ENCODE peak calls at places on chromosomes 3 and 15, in four cellular contexts. U is SK-N-SH, Q is GM12878, Z is HepG2. F is an unnamed sample.

GRCh38 chr3:89472101-89472500 is 364.7 kb downstream of the EPHA3 start:
- DNase-seq in U (no peak), Q (no peak), Z (no peak), F (no peak)

GRCh38 chr3:37811625-37812356 is 49.9 kb upstream of the CTDSPL start:
- DNase-seq in U (no peak), Q (no peak), Z (no peak), F (no peak)

GRCh38 chr15:94924971-94925593 is 693.7 kb downstream of the MCTP2 start:
- DNase-seq in U (no peak), Q (no peak), Z (no peak), F (no peak)

GRCh38 chr3:28502555-28502954 is 153.9 kb upstream of the AZI2 start:
- DNase-seq in U (no peak), Q (no peak), Z (no peak), F (no peak)

GRCh38 chr3:36075491-36075890 is 304.8 kb upstream of the STAC start:
- DNase-seq in U (no peak), Q (no peak), Z (no peak), F (no peak)

GRCh38 chr3:142645236-142645793 is 49.1 kb downstream of the PLS1 start:
- DNase-seq in U (no peak), Q (no peak), Z (peak; percentile 51), F (no peak)

GRCh38 chr3:66609660-66610547 is 109.1 kb upstream of the LRIG1 start:
- DNase-seq in U (peak; percentile 10), Q (no peak), Z (no peak), F (no peak)

GRCh38 chr15:51363391-51363790 is 21.9 kb downstream of the GLDN start:
- DNase-seq in U (no peak), Q (no peak), Z (no peak), F (no peak)

GRCh38 chr3:86147119-86147518 is 843.8 kb downstream of the VGLL3 start:
- DNase-seq in U (no peak), Q (no peak), Z (peak; percentile 0), F (no peak)

GRCh38 chr3:99697250-99697649 is 58.9 kb downstream of the COL8A1 start:
- DNase-seq in U (no peak), Q (no peak), Z (no peak), F (no peak)

GRCh38 chr3:43580181-43580580 is 41.6 kb downstream of the ANO10 start:
- DNase-seq in U (no peak), Q (no peak), Z (no peak), F (no peak)

GRCh38 chr3:100522125-100522524 is 29.7 kb downstream of the TMEM45A start:
- DNase-seq in U (no peak), Q (no peak), Z (no peak), F (no peak)

GRCh38 chr3:117443014-117443413 is 733.4 kb downstream of the TUSC7 start:
- DNase-seq in U (no peak), Q (no peak), Z (no peak), F (no peak)

GRCh38 chr15:83287541-83288027 is 3.1 kb upstream of the BNC1 start:
- DNase-seq in U (no peak), Q (no peak), Z (no peak), F (no peak)

GRCh38 chr3:8266679-8267267 is 234.8 kb upstream of the LMCD1 start:
- DNase-seq in U (no peak), Q (no peak), Z (no peak), F (no peak)

GRCh38 chr15:31338879-31339557 is 12.4 kb downstream of the KLF13 start:
- DNase-seq in U (peak; percentile 64), Q (peak; percentile 75), Z (peak; percentile 38), F (peak; percentile 21)

GRCh38 chr15:69663982-69664381 is 211.4 kb downstream of the RPLP1 start:
- DNase-seq in U (no peak), Q (no peak), Z (no peak), F (no peak)
- TF ChIP-seq TAF1 in U (no peak), Q (no peak), Z (no peak), F (no peak)

DNA sequence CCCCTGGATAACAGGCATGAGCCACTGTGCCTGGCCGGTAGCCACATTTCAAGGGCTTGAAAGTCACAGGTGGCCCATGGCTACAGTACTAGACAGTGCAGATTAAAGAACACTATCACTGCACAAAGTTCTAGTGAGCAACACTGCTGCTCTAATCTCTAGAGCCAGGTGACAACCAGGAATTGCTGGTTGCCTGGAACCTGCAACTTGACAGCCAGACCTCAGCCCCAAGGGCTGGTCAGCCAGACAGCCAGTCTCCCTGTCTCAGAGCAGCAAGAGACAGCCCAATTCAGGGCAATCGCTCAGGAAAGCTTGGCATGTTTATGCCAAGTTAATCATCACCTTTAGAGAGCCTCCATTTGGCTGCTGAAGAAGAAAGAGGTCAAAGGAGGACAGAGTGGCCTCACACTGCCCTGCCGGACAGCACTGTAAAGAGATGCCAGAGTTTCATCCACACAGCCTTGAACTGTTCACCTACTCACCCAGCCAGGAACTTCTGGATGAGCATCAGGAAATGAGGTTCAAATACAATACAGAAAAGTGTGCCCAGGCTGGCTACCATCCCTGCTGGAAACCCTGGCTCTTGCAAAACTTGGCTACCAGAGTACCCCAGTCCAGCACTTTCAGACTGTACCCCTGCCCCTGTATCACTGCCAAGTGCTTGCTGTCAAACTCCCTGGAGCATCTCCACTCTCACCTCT is 6.0 kb downstream of the CCDC12 start:
- DNase-seq in U (no peak), Q (no peak), Z (peak; percentile 96), F (peak; percentile 80)
- TF ChIP-seq NFIC in U (no peak), Q (no peak), Z (peak; percentile 70), F (peak; percentile 80)

DNA sequence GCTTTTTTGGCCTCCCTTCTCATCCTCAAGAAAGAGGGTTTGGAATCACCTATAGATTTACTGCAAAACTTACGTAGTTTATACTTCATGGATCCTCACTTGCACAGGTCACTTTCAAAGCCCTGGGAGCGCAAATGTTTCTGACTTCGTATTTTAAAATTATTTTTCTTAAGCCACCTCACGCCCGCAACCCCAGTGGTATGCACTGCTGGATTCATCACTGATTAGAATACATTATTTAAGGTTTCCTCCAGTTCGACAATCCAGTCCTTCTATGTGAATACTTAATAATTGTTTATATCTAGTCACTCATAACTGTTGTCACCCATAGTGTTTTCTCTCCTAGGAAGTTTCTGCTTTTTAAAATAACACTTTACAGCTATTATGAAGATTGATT is 339.9 kb downstream of the CHL1 start:
- DNase-seq in U (no peak), Q (no peak), Z (no peak), F (no peak)
- TF ChIP-seq TAF1 in U (no peak), Q (no peak), Z (no peak), F (no peak)

DNA sequence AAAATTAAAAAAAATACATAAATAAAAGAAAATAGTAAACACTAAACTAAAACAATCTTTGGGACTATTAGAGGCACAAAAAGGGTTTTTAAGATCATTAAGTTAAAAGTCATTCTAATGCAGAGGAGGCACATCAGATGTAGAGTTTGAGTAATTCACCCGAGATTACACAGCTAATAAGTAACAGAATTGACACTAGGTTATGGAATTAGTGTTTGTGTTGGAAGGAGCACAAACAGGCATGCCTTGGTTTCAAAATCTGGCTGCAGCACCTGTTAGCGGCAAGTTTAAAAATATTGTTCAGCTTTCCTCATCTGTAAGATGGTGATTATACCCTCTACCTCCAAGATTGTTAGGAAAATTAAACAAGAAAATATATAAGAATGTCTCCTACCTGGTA is 39.0 kb downstream of the RASA2 start:
- DNase-seq in U (no peak), Q (no peak), Z (no peak), F (no peak)
- TF ChIP-seq NFIC in U (no peak), Q (no peak), Z (no peak), F (no peak)

GRCh38 chr15:71303977-71304376 is 188.7 kb downstream of the THSD4 start:
- DNase-seq in U (no peak), Q (no peak), Z (no peak), F (no peak)

GRCh38 chr15:71306538-71306937 is 191.3 kb downstream of the THSD4 start:
- DNase-seq in U (no peak), Q (no peak), Z (no peak), F (no peak)

GRCh38 chr15:71301958-71302621 is 186.8 kb downstream of the THSD4 start:
- DNase-seq in U (no peak), Q (no peak), Z (no peak), F (no peak)

GRCh38 chr15:71302861-71303410 is 187.7 kb downstream of the THSD4 start:
- DNase-seq in U (no peak), Q (no peak), Z (no peak), F (no peak)

GRCh38 chr15:71304681-71305080 is 189.4 kb downstream of the THSD4 start:
- DNase-seq in U (no peak), Q (no peak), Z (no peak), F (no peak)
- TF ChIP-seq TAF1 in U (no peak), Q (no peak), Z (no peak), F (no peak)

GRCh38 chr3:25834346-25834745 is 44.5 kb downstream of the OXSM start:
- DNase-seq in U (no peak), Q (no peak), Z (no peak), F (no peak)

GRCh38 chr3:25826510-25826909 is 36.6 kb downstream of the OXSM start:
- DNase-seq in U (no peak), Q (no peak), Z (no peak), F (no peak)

GRCh38 chr3:25830373-25831305 is 40.7 kb downstream of the OXSM start:
- DNase-seq in U (peak; percentile 30), Q (no peak), Z (no peak), F (no peak)

GRCh38 chr3:25836579-25836978 is 46.7 kb downstream of the OXSM start:
- DNase-seq in U (no peak), Q (no peak), Z (no peak), F (no peak)

GRCh38 chr3:25831578-25831977 is 41.7 kb downstream of the OXSM start:
- DNase-seq in U (peak; percentile 14), Q (no peak), Z (no peak), F (no peak)
- TF ChIP-seq NFIC in U (no peak), Q (no peak), Z (no peak), F (no peak)